ENCODE peak calls at places on chromosomes 1 and 21, in ten cellular contexts. D is H9, Z is left ventricle myocardium superior, J is HuH-7.5, B is NCI-H774, Q is GM04504, E is NCI-H1694 treated with DMSO at 0.1 percent for 48 hours, U is heart right ventricle, Y is left colon, N is T-cell. R is an unnamed sample.

GRCh38 chr1:62126595-62127290 is 67.9 kb upstream of the L1TD1 start:
- DNase-seq in D (no peak), Z (no peak), J (no peak), B (no peak), Q (no peak), E (no peak), U (no peak), Y (no peak), N (no peak), R (no peak)

GRCh38 chr21:28068455-28069358 is 924.0 kb downstream of the LTN1 start:
- DNase-seq in D (no peak), Z (no peak), J (no peak), B (no peak), Q (no peak), E (no peak), U (no peak), Y (no peak), N (no peak), R (peak)

GRCh38 chr1:202063093-202063492 is 52.7 kb downstream of the ELF3 start:
- DNase-seq in D (peak), Z (no peak), J (no peak), B (no peak), Q (no peak), E (no peak), U (no peak), Y (no peak), N (no peak), R (peak)

GRCh38 chr1:245277276-245277675 is 122.5 kb downstream of the KIF26B start:
- DNase-seq in D (peak), Z (no peak), J (no peak), B (peak), Q (no peak), E (no peak), U (no peak), Y (no peak), N (no peak), R (peak)

GRCh38 chr1:43875327-43875726 is 58.3 kb upstream of the ARTN start:
- DNase-seq in D (no peak), Z (no peak), J (no peak), B (no peak), Q (no peak), E (no peak), U (no peak), Y (no peak), N (no peak), R (no peak)

GRCh38 chr1:3895279-3895950 is 4.7 kb downstream of the C1orf174 start:
- DNase-seq in D (no peak), Z (no peak), J (no peak), B (no peak), Q (no peak), E (no peak), U (no peak), Y (no peak), N (no peak), R (no peak)

GRCh38 chr1:226664413-226665101 is 74.5 kb downstream of the ITPKB start:
- DNase-seq in D (no peak), Z (peak), J (no peak), B (no peak), Q (peak), E (no peak), U (peak), Y (no peak), N (no peak), R (no peak)

GRCh38 chr1:36743286-36744005 is 260.7 kb upstream of the CSF3R start:
- DNase-seq in D (no peak), Z (no peak), J (no peak), B (no peak), Q (no peak), E (peak), U (no peak), Y (no peak), N (no peak), R (no peak)

GRCh38 chr1:110880708-110881374 is 7.9 kb downstream of the CD53 start:
- DNase-seq in D (no peak), Z (no peak), J (no peak), B (no peak), Q (no peak), E (no peak), U (no peak), Y (no peak), N (peak), R (no peak)

GRCh38 chr1:78527706-78528105 is 36.9 kb downstream of the PTGFR start:
- DNase-seq in D (no peak), Z (no peak), J (no peak), B (no peak), Q (no peak), E (no peak), U (no peak), Y (no peak), N (no peak), R (no peak)

GRCh38 chr21:43639470-43640178 is 19.7 kb downstream of the HSF2BP start:
- DNase-seq in D (no peak), Z (no peak), J (no peak), B (no peak), Q (no peak), E (no peak), U (no peak), Y (no peak), N (no peak), R (no peak)

GRCh38 chr1:114111731-114112661 is 41.7 kb downstream of the SYT6 start:
- DNase-seq in D (no peak), Z (no peak), J (no peak), B (no peak), Q (no peak), E (no peak), U (no peak), Y (no peak), N (no peak), R (no peak)